ENCODE peak calls at places on chromosome 14, in four cellular contexts. One of them, this sample, is unnamed.

GRCh38 chr14:45201908-45202307 is 51.1 kb downstream of the MIS18BP1 start:
- DNase-seq in K562: peak
- DNase-seq in A549: no peak
- DNase-seq in HepG2: peak
- DNase-seq in this sample: peak

GRCh38 chr14:56561586-56561985 is 18.0 kb upstream of the TMEM260 start:
- DNase-seq in HepG2: no peak
- DNase-seq in K562: no peak
- DNase-seq in A549: no peak
- DNase-seq in this sample: no peak

GRCh38 chr14:101372494-101372813 is 188.8 kb upstream of the DIO3 start:
- DNase-seq in A549: no peak
- DNase-seq in K562: no peak
- DNase-seq in HepG2: no peak
- DNase-seq in this sample: no peak

GRCh38 chr14:67652189-67652588 is 22.2 kb downstream of the VTI1B start:
- DNase-seq in A549: no peak
- DNase-seq in HepG2: no peak
- DNase-seq in K562: no peak
- DNase-seq in this sample: no peak

GRCh38 chr14:23094666-23095195 is at the start of gene ACIN1:
- DNase-seq in K562: peak
- DNase-seq in A549: no peak
- DNase-seq in HepG2: peak
- DNase-seq in this sample: no peak

GRCh38 chr14:77347746-77348145 is 26.9 kb downstream of the GSTZ1 start:
- DNase-seq in HepG2: no peak
- DNase-seq in A549: no peak
- DNase-seq in K562: no peak
- DNase-seq in this sample: no peak

GRCh38 chr14:53152909-53153701 is at the start of gene DDHD1:
- DNase-seq in A549: peak
- DNase-seq in K562: peak
- DNase-seq in HepG2: peak
- DNase-seq in this sample: peak

GRCh38 chr14:106222736-106223135 is 696.4 kb downstream of the TMEM121 start:
- DNase-seq in A549: no peak
- DNase-seq in HepG2: no peak
- DNase-seq in K562: no peak
- DNase-seq in this sample: no peak

GRCh38 chr14:100470523-100470897 is 116.7 kb downstream of the BEGAIN start:
- DNase-seq in HepG2: no peak
- DNase-seq in K562: no peak
- DNase-seq in A549: no peak
- DNase-seq in this sample: no peak

GRCh38 chr14:60509438-60510253 is 700 bp downstream of the SIX6 start:
- DNase-seq in K562: no peak
- DNase-seq in A549: no peak
- DNase-seq in HepG2: no peak
- DNase-seq in this sample: peak

GRCh38 chr14:22718091-22718490 is 48.4 kb upstream of the OXA1L start:
- DNase-seq in K562: no peak
- DNase-seq in A549: no peak
- DNase-seq in HepG2: no peak
- DNase-seq in this sample: no peak

GRCh38 chr14:101039031-101039754 is 135.7 kb upstream of the RTL1 start:
- DNase-seq in K562: no peak
- DNase-seq in A549: no peak
- DNase-seq in HepG2: no peak
- DNase-seq in this sample: no peak

GRCh38 chr14:95931384-95931783 is 54.8 kb downstream of the TUNAR start:
- DNase-seq in A549: no peak
- DNase-seq in K562: no peak
- DNase-seq in HepG2: peak
- DNase-seq in this sample: no peak

GRCh38 chr14:24958271-24958670 is 91.7 kb downstream of the STXBP6 start:
- DNase-seq in HepG2: no peak
- DNase-seq in A549: no peak
- DNase-seq in K562: no peak
- DNase-seq in this sample: no peak

GRCh38 chr14:20377171-20377570 is 33.7 kb downstream of the PARP2 start:
- DNase-seq in K562: no peak
- DNase-seq in A549: no peak
- DNase-seq in HepG2: no peak
- DNase-seq in this sample: no peak

GRCh38 chr14:67919259-67919658 is 99.7 kb downstream of the RAD51B start:
- DNase-seq in HepG2: no peak
- DNase-seq in A549: no peak
- DNase-seq in K562: no peak
- DNase-seq in this sample: no peak

GRCh38 chr14:92897922-92898599 is 24.9 kb upstream of the CHGA start:
- DNase-seq in K562: no peak
- DNase-seq in A549: no peak
- DNase-seq in HepG2: no peak
- DNase-seq in this sample: no peak

GRCh38 chr14:103538291-103539055 is 9.5 kb downstream of the TRMT61A start:
- DNase-seq in A549: no peak
- DNase-seq in K562: no peak
- DNase-seq in HepG2: no peak
- DNase-seq in this sample: no peak

GRCh38 chr14:95269493-95269892 is 50.2 kb downstream of the CLMN start:
- DNase-seq in A549: no peak
- DNase-seq in K562: no peak
- DNase-seq in HepG2: no peak
- DNase-seq in this sample: no peak

GRCh38 chr14:36857136-36857535 is 195.5 kb downstream of the PAX9 start:
- DNase-seq in A549: no peak
- DNase-seq in K562: no peak
- DNase-seq in HepG2: no peak
- DNase-seq in this sample: peak

GRCh38 chr14:105857816-105858675 is 331.7 kb downstream of the TMEM121 start:
- DNase-seq in HepG2: no peak
- DNase-seq in K562: no peak
- DNase-seq in A549: no peak
- DNase-seq in this sample: no peak

GRCh38 chr14:81348086-81348485 is 52.0 kb downstream of the STON2 start:
- DNase-seq in A549: no peak
- DNase-seq in K562: no peak
- DNase-seq in HepG2: no peak
- DNase-seq in this sample: no peak

GRCh38 chr14:58298477-58298879 is at the start of gene ARID4A:
- DNase-seq in K562: no peak
- DNase-seq in A549: no peak
- DNase-seq in HepG2: no peak
- DNase-seq in this sample: peak

GRCh38 chr14:36553650-36554260 is 28.7 kb downstream of the NKX2-8 start:
- DNase-seq in K562: peak
- DNase-seq in HepG2: peak
- DNase-seq in A549: peak
- DNase-seq in this sample: no peak

GRCh38 chr14:90572461-90573150 is 175.8 kb downstream of the CALM1 start:
- DNase-seq in A549: no peak
- DNase-seq in K562: no peak
- DNase-seq in HepG2: no peak
- DNase-seq in this sample: no peak

GRCh38 chr14:61841145-61841544 is 78.9 kb downstream of the SNAPC1 start:
- DNase-seq in K562: no peak
- DNase-seq in A549: no peak
- DNase-seq in HepG2: no peak
- DNase-seq in this sample: no peak

GRCh38 chr14:61837336-61838229 is 75.4 kb downstream of the SNAPC1 start:
- DNase-seq in A549: peak
- DNase-seq in HepG2: peak
- DNase-seq in K562: peak
- DNase-seq in this sample: peak

GRCh38 chr14:61836807-61837206 is 74.6 kb downstream of the SNAPC1 start:
- DNase-seq in HepG2: no peak
- DNase-seq in A549: no peak
- DNase-seq in K562: no peak
- DNase-seq in this sample: no peak

GRCh38 chr14:61838661-61839060 is 76.4 kb downstream of the SNAPC1 start:
- DNase-seq in K562: no peak
- DNase-seq in HepG2: no peak
- DNase-seq in A549: no peak
- DNase-seq in this sample: no peak

DNA sequence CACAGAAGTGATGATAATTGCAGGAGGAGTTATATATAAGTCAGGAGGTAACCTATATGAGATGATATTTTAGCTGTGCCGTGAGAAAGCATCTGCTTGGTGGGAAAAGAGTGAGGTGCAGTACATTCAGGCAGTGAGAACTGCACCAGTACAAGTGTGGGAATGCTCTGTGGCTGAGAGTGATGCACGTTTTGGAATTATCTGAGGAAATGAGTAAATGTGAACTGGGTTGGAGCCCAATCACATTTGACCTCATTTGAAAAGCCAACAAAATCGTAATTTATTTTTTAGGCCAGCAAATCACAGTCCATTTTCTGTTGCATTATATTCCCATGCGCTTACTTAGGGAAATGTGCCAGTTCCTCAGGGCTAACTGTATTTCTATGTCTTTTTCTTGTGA is 77.2 kb downstream of the SNAPC1 start:
- DNase-seq in A549: no peak
- DNase-seq in HepG2: no peak
- DNase-seq in K562: no peak
- DNase-seq in this sample: no peak
- TF ChIP-seq MAX in A549: no peak
- TF ChIP-seq MAX in HepG2: no peak
- TF ChIP-seq MAX in K562: no peak
- TF ChIP-seq MAX in this sample: no peak

GRCh38 chr14:79576434-79576833 is 634.9 kb downstream of the DIO2 start:
- DNase-seq in K562: no peak
- DNase-seq in HepG2: no peak
- DNase-seq in A549: no peak
- DNase-seq in this sample: no peak
- TF ChIP-seq HMGXB4 in K562: no peak
- TF ChIP-seq HMGXB4 in HepG2: no peak
- TF ChIP-seq HMGXB4 in A549: no peak
- TF ChIP-seq HMGXB4 in this sample: no peak

DNA sequence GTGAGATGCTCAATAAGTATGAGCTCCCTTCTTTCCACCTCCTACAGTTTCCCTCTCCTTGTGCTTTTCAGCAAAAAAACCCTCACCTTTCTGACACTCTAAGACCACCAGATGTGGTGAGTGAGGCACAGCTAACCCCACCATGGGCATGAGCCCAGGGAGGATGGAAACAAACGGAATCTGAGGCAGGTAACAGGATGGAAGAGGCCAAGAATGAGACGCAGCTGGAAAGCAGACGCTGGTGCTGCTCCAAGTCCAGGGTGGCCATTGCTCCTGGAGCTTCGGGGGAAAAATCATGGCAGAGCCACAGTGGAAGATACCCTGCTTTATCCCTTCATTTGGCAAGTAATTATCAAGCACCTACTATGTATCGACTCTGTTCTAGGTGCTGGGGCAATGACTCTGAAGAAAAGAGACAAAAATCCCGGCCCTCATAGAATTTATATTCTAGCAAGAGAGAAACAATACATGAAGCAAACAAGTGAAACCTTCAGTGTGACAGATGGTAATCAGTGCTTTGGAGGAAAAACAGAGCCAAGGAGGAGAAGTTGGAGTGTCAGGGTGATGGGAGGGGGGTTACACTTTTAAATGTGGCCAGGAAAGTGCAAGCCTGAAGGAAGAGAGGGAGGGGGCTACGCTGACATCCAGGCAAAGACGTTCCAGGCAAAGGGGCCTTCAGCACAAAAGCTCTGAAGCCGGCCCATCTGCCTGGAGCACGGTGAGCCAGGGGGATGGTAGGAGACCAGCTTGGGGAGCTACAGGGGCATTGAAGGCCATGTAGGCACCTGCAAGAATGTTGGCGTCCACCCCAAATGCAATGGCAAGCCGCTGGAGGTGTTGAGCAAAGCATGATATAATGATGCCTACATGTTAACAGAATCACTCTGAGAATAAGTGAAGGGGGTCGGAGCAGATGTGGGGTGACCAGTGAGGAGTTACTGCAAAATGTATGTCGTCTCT is 154.2 kb downstream of the DPF3 start:
- DNase-seq in A549: no peak
- DNase-seq in K562: no peak
- DNase-seq in HepG2: no peak
- DNase-seq in this sample: no peak
- TF ChIP-seq MAX in A549: no peak
- TF ChIP-seq MAX in K562: no peak
- TF ChIP-seq MAX in HepG2: no peak
- TF ChIP-seq MAX in this sample: no peak

DNA sequence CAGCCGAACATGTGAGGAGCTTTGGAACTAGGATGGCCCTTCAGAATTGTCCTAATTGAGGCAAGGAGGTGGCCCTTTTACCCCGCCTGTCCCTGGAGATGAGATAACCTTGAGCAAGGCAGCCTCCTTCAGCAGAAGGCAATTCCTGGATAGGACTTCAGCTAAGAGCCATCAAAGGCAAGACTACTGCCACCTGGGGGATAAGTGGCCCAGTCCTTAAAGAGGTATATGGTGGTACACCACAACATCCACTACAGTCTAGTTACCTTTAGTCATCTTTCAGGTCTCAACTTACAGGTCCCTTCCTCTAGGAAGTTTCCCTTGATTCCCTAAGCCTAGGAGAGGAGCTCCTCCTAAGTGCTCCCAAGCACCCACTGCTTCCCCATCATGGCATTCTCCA is 204.2 kb upstream of the CDKN3 start:
- DNase-seq in K562: no peak
- DNase-seq in A549: no peak
- DNase-seq in HepG2: no peak
- DNase-seq in this sample: no peak
- TF ChIP-seq HMGXB4 in K562: no peak
- TF ChIP-seq HMGXB4 in A549: no peak
- TF ChIP-seq HMGXB4 in HepG2: no peak
- TF ChIP-seq HMGXB4 in this sample: no peak

This sample was measured in WTC11.